ENCODE peak calls at places on chromosomes 13 and 19, in six cellular contexts. One of them, this sample, is unnamed. For H3K4me1, the result is how much of the 10 kb centered on the place peaks cover.

GRCh38 chr19:47240996-47241918 is 10.3 kb upstream of the BBC3 start:
- DNase-seq in testis: peak
- DNase-seq in breast epithelium: peak
- DNase-seq in hepatocyte: peak
- DNase-seq in foreskin keratinocyte: no peak
- DNase-seq in pancreas: peak
- DNase-seq in this sample: peak

GRCh38 chr13:75359266-75359665 is 122.7 kb downstream of the TBC1D4 start:
- DNase-seq in testis: no peak
- DNase-seq in breast epithelium: no peak
- DNase-seq in hepatocyte: no peak
- DNase-seq in foreskin keratinocyte: peak
- DNase-seq in pancreas: no peak
- DNase-seq in this sample: no peak

GRCh38 chr13:50793026-50793425 is 50.5 kb downstream of the DLEU7 start:
- DNase-seq in testis: no peak
- DNase-seq in breast epithelium: no peak
- DNase-seq in hepatocyte: no peak
- DNase-seq in foreskin keratinocyte: no peak
- DNase-seq in pancreas: no peak
- DNase-seq in this sample: no peak

GRCh38 chr13:95337597-95337996 is 36.3 kb upstream of the ABCC4 start:
- DNase-seq in testis: no peak
- DNase-seq in breast epithelium: no peak
- DNase-seq in hepatocyte: no peak
- DNase-seq in foreskin keratinocyte: no peak
- DNase-seq in pancreas: no peak
- DNase-seq in this sample: no peak

GRCh38 chr13:94312511-94313191 is 166.8 kb downstream of the DCT start:
- DNase-seq in testis: no peak
- DNase-seq in breast epithelium: no peak
- DNase-seq in hepatocyte: no peak
- DNase-seq in foreskin keratinocyte: no peak
- DNase-seq in pancreas: no peak
- DNase-seq in this sample: no peak

GRCh38 chr19:39052243-39052746 is 19.9 kb upstream of the FBXO27 start:
- DNase-seq in testis: peak
- DNase-seq in breast epithelium: no peak
- DNase-seq in hepatocyte: peak
- DNase-seq in foreskin keratinocyte: no peak
- DNase-seq in pancreas: peak
- DNase-seq in this sample: peak

GRCh38 chr19:29329460-29330134 is 116.6 kb upstream of the UQCRFS1 start:
- DNase-seq in testis: no peak
- DNase-seq in breast epithelium: no peak
- DNase-seq in hepatocyte: peak
- DNase-seq in foreskin keratinocyte: no peak
- DNase-seq in pancreas: no peak
- DNase-seq in this sample: no peak

GRCh38 chr19:35436477-35437141 is 11.4 kb upstream of the FFAR2 start:
- DNase-seq in testis: peak
- DNase-seq in breast epithelium: no peak
- DNase-seq in hepatocyte: peak
- DNase-seq in foreskin keratinocyte: peak
- DNase-seq in pancreas: peak
- DNase-seq in this sample: no peak

GRCh38 chr13:46059405-46059804 is 6.9 kb upstream of the ZC3H13 start:
- DNase-seq in testis: no peak
- DNase-seq in breast epithelium: no peak
- DNase-seq in hepatocyte: no peak
- DNase-seq in foreskin keratinocyte: no peak
- DNase-seq in pancreas: no peak
- DNase-seq in this sample: no peak

GRCh38 chr13:80226645-80227044 is 114.3 kb downstream of the SPRY2 start:
- DNase-seq in testis: no peak
- DNase-seq in breast epithelium: no peak
- DNase-seq in hepatocyte: no peak
- DNase-seq in foreskin keratinocyte: no peak
- DNase-seq in pancreas: no peak
- DNase-seq in this sample: no peak

GRCh38 chr13:20810808-20811207 is 37.0 kb upstream of the EEF1AKMT1 start:
- DNase-seq in testis: no peak
- DNase-seq in breast epithelium: no peak
- DNase-seq in hepatocyte: no peak
- DNase-seq in foreskin keratinocyte: no peak
- DNase-seq in pancreas: no peak
- DNase-seq in this sample: no peak

GRCh38 chr19:41851456-41851855 is 6.6 kb downstream of the DMRTC2 start:
- DNase-seq in testis: no peak
- DNase-seq in breast epithelium: no peak
- DNase-seq in hepatocyte: no peak
- DNase-seq in foreskin keratinocyte: no peak
- DNase-seq in pancreas: no peak
- DNase-seq in this sample: no peak

GRCh38 chr19:38815059-38816001 is 2.6 kb upstream of the LGALS4 start:
- DNase-seq in testis: peak
- DNase-seq in breast epithelium: no peak
- DNase-seq in hepatocyte: peak
- DNase-seq in foreskin keratinocyte: no peak
- DNase-seq in pancreas: no peak
- DNase-seq in this sample: no peak

DNA sequence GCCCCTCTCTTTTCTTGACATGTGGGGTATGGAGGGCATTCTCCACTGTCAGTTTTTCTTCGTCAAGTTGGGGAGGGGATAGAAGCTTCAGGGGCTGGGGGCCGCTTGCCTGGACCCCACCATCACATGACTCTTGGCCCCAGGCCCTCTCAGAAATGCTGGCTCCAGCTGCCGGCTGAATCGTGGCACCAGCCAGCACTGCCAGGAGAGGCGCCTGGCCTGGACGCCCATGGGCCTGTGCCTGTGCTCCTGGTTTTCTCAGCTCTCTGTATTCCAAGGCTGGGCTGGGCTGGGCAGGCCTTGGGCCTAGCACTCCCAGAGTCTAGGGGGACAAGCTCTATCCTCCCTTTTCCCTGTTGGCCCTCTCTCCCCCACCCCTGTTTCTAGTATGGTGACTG is 38.6 kb downstream of the LYL1 start:
- DNase-seq in testis: no peak
- DNase-seq in breast epithelium: no peak
- DNase-seq in hepatocyte: no peak
- DNase-seq in foreskin keratinocyte: no peak
- DNase-seq in pancreas: no peak
- DNase-seq in this sample: no peak
- H3K4me1 ChIP-seq in testis: half or more
- H3K4me1 ChIP-seq in breast epithelium: half or more
- H3K4me1 ChIP-seq in hepatocyte: under half
- H3K4me1 ChIP-seq in foreskin keratinocyte: under half
- H3K4me1 ChIP-seq in pancreas: under half
- H3K4me1 ChIP-seq in this sample: half or more

GRCh38 chr19:9461938-9462337 is 26.6 kb upstream of the ZNF266 start:
- DNase-seq in testis: no peak
- DNase-seq in breast epithelium: no peak
- DNase-seq in hepatocyte: no peak
- DNase-seq in foreskin keratinocyte: no peak
- DNase-seq in pancreas: no peak
- DNase-seq in this sample: no peak

DNA sequence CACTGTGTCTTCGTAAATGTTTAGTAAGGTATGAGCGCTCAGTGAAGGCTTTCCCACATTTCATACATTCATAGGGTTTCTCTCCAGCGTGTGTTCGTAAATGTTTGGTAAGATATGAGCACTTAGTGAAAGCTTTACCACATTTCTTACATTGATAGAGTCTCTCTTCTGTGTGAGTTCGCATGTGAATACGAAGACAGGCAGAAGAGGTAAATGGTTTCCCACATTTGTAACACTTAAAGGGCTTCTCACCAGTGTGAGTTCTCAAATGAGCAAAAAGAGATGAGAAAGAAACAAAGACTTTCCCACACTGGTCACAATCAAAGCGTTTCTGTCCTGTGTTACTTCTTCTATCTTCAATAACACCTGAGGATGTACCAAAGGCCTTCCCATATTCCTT is 31.3 kb downstream of the ZNF560 start:
- DNase-seq in testis: no peak
- DNase-seq in breast epithelium: no peak
- DNase-seq in hepatocyte: no peak
- DNase-seq in foreskin keratinocyte: no peak
- DNase-seq in pancreas: no peak
- DNase-seq in this sample: no peak
- H3K4me1 ChIP-seq in testis: under half
- H3K4me1 ChIP-seq in breast epithelium: under half
- H3K4me1 ChIP-seq in hepatocyte: under half
- H3K4me1 ChIP-seq in foreskin keratinocyte: under half
- H3K4me1 ChIP-seq in pancreas: under half
- H3K4me1 ChIP-seq in this sample: under half

GRCh38 chr19:3781603-3782002 is 4.6 kb downstream of the MATK start:
- DNase-seq in testis: no peak
- DNase-seq in breast epithelium: no peak
- DNase-seq in hepatocyte: no peak
- DNase-seq in foreskin keratinocyte: no peak
- DNase-seq in pancreas: no peak
- DNase-seq in this sample: no peak
- H3K4me1 ChIP-seq in testis: under half
- H3K4me1 ChIP-seq in breast epithelium: under half
- H3K4me1 ChIP-seq in hepatocyte: under half
- H3K4me1 ChIP-seq in foreskin keratinocyte: under half
- H3K4me1 ChIP-seq in pancreas: under half
- H3K4me1 ChIP-seq in this sample: under half

GRCh38 chr13:32413284-32413683 is 14.6 kb downstream of the N4BP2L1 start:
- DNase-seq in testis: no peak
- DNase-seq in breast epithelium: no peak
- DNase-seq in hepatocyte: no peak
- DNase-seq in foreskin keratinocyte: no peak
- DNase-seq in pancreas: no peak
- DNase-seq in this sample: no peak
- H3K4me1 ChIP-seq in testis: under half
- H3K4me1 ChIP-seq in breast epithelium: under half
- H3K4me1 ChIP-seq in hepatocyte: under half
- H3K4me1 ChIP-seq in foreskin keratinocyte: under half
- H3K4me1 ChIP-seq in pancreas: under half
- H3K4me1 ChIP-seq in this sample: under half

GRCh38 chr13:24456396-24456795 is 56.2 kb downstream of the PARP4 start:
- DNase-seq in testis: no peak
- DNase-seq in breast epithelium: no peak
- DNase-seq in hepatocyte: no peak
- DNase-seq in foreskin keratinocyte: no peak
- DNase-seq in pancreas: no peak
- DNase-seq in this sample: no peak
- H3K4me1 ChIP-seq in testis: under half
- H3K4me1 ChIP-seq in breast epithelium: under half
- H3K4me1 ChIP-seq in hepatocyte: under half
- H3K4me1 ChIP-seq in foreskin keratinocyte: under half
- H3K4me1 ChIP-seq in pancreas: under half
- H3K4me1 ChIP-seq in this sample: under half

GRCh38 chr19:6891761-6892385 is 4.5 kb downstream of the ADGRE1 start:
- DNase-seq in testis: no peak
- DNase-seq in breast epithelium: no peak
- DNase-seq in hepatocyte: no peak
- DNase-seq in foreskin keratinocyte: no peak
- DNase-seq in pancreas: no peak
- DNase-seq in this sample: no peak

GRCh38 chr19:6887326-6887725 is at the start of gene ADGRE1:
- DNase-seq in testis: no peak
- DNase-seq in breast epithelium: no peak
- DNase-seq in hepatocyte: no peak
- DNase-seq in foreskin keratinocyte: no peak
- DNase-seq in pancreas: no peak
- DNase-seq in this sample: no peak

GRCh38 chr19:6890938-6891337 is 3.6 kb downstream of the ADGRE1 start:
- DNase-seq in testis: no peak
- DNase-seq in breast epithelium: no peak
- DNase-seq in hepatocyte: no peak
- DNase-seq in foreskin keratinocyte: no peak
- DNase-seq in pancreas: no peak
- DNase-seq in this sample: no peak

GRCh38 chr19:6888967-6889366 is 1.6 kb downstream of the ADGRE1 start:
- DNase-seq in testis: no peak
- DNase-seq in breast epithelium: no peak
- DNase-seq in hepatocyte: no peak
- DNase-seq in foreskin keratinocyte: no peak
- DNase-seq in pancreas: no peak
- DNase-seq in this sample: no peak

GRCh38 chr19:6890421-6890913 is 3.1 kb downstream of the ADGRE1 start:
- DNase-seq in testis: no peak
- DNase-seq in breast epithelium: no peak
- DNase-seq in hepatocyte: no peak
- DNase-seq in foreskin keratinocyte: no peak
- DNase-seq in pancreas: no peak
- DNase-seq in this sample: no peak
- H3K4me1 ChIP-seq in testis: under half
- H3K4me1 ChIP-seq in breast epithelium: under half
- H3K4me1 ChIP-seq in hepatocyte: under half
- H3K4me1 ChIP-seq in foreskin keratinocyte: under half
- H3K4me1 ChIP-seq in pancreas: under half
- H3K4me1 ChIP-seq in this sample: under half